ENCODE peak calls at places on chromosomes 13 and 19, in ten cellular contexts. F is keratinocyte; G is astrocyte; R is heart left ventricle; W is gastrocnemius medialis; E is H1; S is IMR-90; T is CD8-positive, alpha-beta T cell; D is transverse colon; Q is esophagus squamous epithelium. M is an unnamed sample.
A peak's percentile ranks its signal among the peaks of the same experiment; 100 is the strongest.

GRCh38 chr19:33902802-33903488 is 106.3 kb downstream of the KCTD15 start:
- DNase-seq in F (no peak), G (no peak), R (no peak), W (no peak), E (no peak), S (no peak), T (no peak), D (no peak), Q (no peak), M (no peak)

GRCh38 chr13:106491928-106492327 is 43.5 kb downstream of the EFNB2 start:
- DNase-seq in F (no peak), G (no peak), R (no peak), W (no peak), E (no peak), S (no peak), T (no peak), D (no peak), Q (no peak), M (no peak)

GRCh38 chr19:13906525-13906904 is 514 bp downstream of the CC2D1A start:
- DNase-seq in F (no peak), G (no peak), R (no peak), W (no peak), E (no peak), S (no peak), T (peak; percentile 43), D (peak; percentile 82), Q (no peak), M (no peak)

GRCh38 chr13:63843766-63844699 is 2428.4 kb upstream of the PCDH20 start:
- DNase-seq in F (no peak), G (no peak), R (no peak), W (no peak), E (no peak), S (no peak), T (no peak), D (no peak), Q (no peak), M (no peak)

GRCh38 chr13:111461445-111462149 is 141.2 kb downstream of the TEX29 start:
- DNase-seq in F (no peak), G (no peak), R (no peak), W (no peak), E (peak; percentile 35), S (no peak), T (no peak), D (no peak), Q (no peak), M (no peak)

GRCh38 chr13:36685912-36686311 is 12.1 kb downstream of the SERTM1 start:
- DNase-seq in F (no peak), G (peak; percentile 73), R (no peak), W (no peak), E (no peak), S (peak; percentile 6), T (no peak), D (no peak), Q (no peak), M (peak; percentile 61)

GRCh38 chr19:2503521-2504109 is 27.7 kb downstream of the GADD45B start:
- DNase-seq in F (peak; percentile 72), G (peak; percentile 80), R (no peak), W (no peak), E (no peak), S (peak; percentile 78), T (peak; percentile 90), D (no peak), Q (no peak), M (no peak)

GRCh38 chr19:17262557-17262956 is 2.0 kb downstream of the USHBP1 start:
- DNase-seq in F (no peak), G (no peak), R (no peak), W (no peak), E (no peak), S (no peak), T (no peak), D (no peak), Q (no peak), M (no peak)

GRCh38 chr13:78299832-78300623 is 303.3 kb downstream of the POU4F1 start:
- DNase-seq in F (no peak), G (no peak), R (no peak), W (no peak), E (no peak), S (no peak), T (no peak), D (no peak), Q (no peak), M (no peak)

GRCh38 chr19:15429825-15430467 is 11.2 kb upstream of the AKAP8L start:
- DNase-seq in F (no peak), G (no peak), R (no peak), W (no peak), E (no peak), S (no peak), T (no peak), D (no peak), Q (no peak), M (no peak)

GRCh38 chr19:15431396-15432017 is 12.7 kb upstream of the AKAP8L start:
- DNase-seq in F (no peak), G (no peak), R (no peak), W (no peak), E (no peak), S (no peak), T (no peak), D (no peak), Q (no peak), M (no peak)

GRCh38 chr19:15428956-15429824 is 10.4 kb upstream of the AKAP8L start:
- DNase-seq in F (no peak), G (no peak), R (no peak), W (no peak), E (no peak), S (no peak), T (no peak), D (no peak), Q (no peak), M (no peak)

GRCh38 chr19:15432018-15432494 is 13.3 kb upstream of the AKAP8L start:
- DNase-seq in F (no peak), G (no peak), R (peak; percentile 26), W (no peak), E (no peak), S (no peak), T (no peak), D (no peak), Q (no peak), M (no peak)

GRCh38 chr19:15430526-15431120 is 11.8 kb upstream of the AKAP8L start:
- DNase-seq in F (no peak), G (no peak), R (no peak), W (no peak), E (no peak), S (no peak), T (no peak), D (no peak), Q (no peak), M (no peak)
- H3K4me3 ChIP-seq in F (no peak overlapping the region), G (no peak overlapping the region), R (peak overlapping the region; percentile 87), W (peak overlapping the region; percentile 96), E (no peak overlapping the region), S (no peak overlapping the region), T (no peak overlapping the region), D (no peak overlapping the region), Q (no peak overlapping the region), M (no peak overlapping the region)

GRCh38 chr19:18768046-18768771 is 22.9 kb downstream of the COMP start:
- DNase-seq in F (no peak), G (no peak), R (no peak), W (no peak), E (no peak), S (no peak), T (no peak), D (no peak), Q (no peak), M (no peak)
- TF ChIP-seq CTCF in F (no peak), G (no peak), R (no peak), W (no peak), E (no peak), S (no peak), T (no peak), D (no peak), Q (no peak), M (peak; percentile 29)

GRCh38 chr13:75906315-75906714 is 270.2 kb downstream of the LMO7 start:
- DNase-seq in F (no peak), G (no peak), R (no peak), W (no peak), E (no peak), S (no peak), T (no peak), D (no peak), Q (no peak), M (no peak)

GRCh38 chr13:75907044-75907443 is 270.9 kb downstream of the LMO7 start:
- DNase-seq in F (no peak), G (no peak), R (no peak), W (no peak), E (no peak), S (no peak), T (no peak), D (no peak), Q (no peak), M (no peak)

GRCh38 chr13:75910591-75910990 is 274.5 kb downstream of the LMO7 start:
- DNase-seq in F (no peak), G (no peak), R (no peak), W (no peak), E (no peak), S (no peak), T (no peak), D (no peak), Q (no peak), M (no peak)

GRCh38 chr13:75904012-75904411 is 267.9 kb downstream of the LMO7 start:
- DNase-seq in F (no peak), G (no peak), R (no peak), W (no peak), E (no peak), S (no peak), T (no peak), D (no peak), Q (no peak), M (no peak)

GRCh38 chr13:75908137-75908536 is 272.0 kb downstream of the LMO7 start:
- DNase-seq in F (no peak), G (no peak), R (peak; percentile 25), W (peak; percentile 21), E (no peak), S (no peak), T (no peak), D (no peak), Q (no peak), M (no peak)
- H3K27me3 ChIP-seq in F (no peaks in the 10 kb centered on the region), G (no peaks in the 10 kb centered on the region), R (no peaks in the 10 kb centered on the region), W (no peaks in the 10 kb centered on the region), E (no peaks in the 10 kb centered on the region), S (peaks cover 4% of the 10 kb centered on the region), T (no peaks in the 10 kb centered on the region), D (no peaks in the 10 kb centered on the region), Q (no peaks in the 10 kb centered on the region), M (no peaks in the 10 kb centered on the region)

GRCh38 chr19:46860846-46861690 is at the start of gene ARHGAP35:
- DNase-seq in F (no peak), G (no peak), R (no peak), W (no peak), E (peak; percentile 77), S (no peak), T (peak; percentile 86), D (peak; percentile 43), Q (no peak), M (no peak)

GRCh38 chr19:46860125-46860845 is 512 bp upstream of the ARHGAP35 start:
- DNase-seq in F (peak; percentile 84), G (peak; percentile 95), R (peak; percentile 99), W (peak; percentile 99), E (peak; percentile 95), S (peak; percentile 98), T (peak; percentile 96), D (peak; percentile 98), Q (peak; percentile 87), M (peak; percentile 89)

GRCh38 chr19:46852830-46853229 is 2.2 kb upstream of the AP2S1 start:
- DNase-seq in F (no peak), G (no peak), R (no peak), W (no peak), E (no peak), S (no peak), T (no peak), D (no peak), Q (no peak), M (no peak)

GRCh38 chr19:46859637-46860124 is 1.1 kb upstream of the ARHGAP35 start:
- DNase-seq in F (no peak), G (no peak), R (peak; percentile 70), W (peak; percentile 52), E (no peak), S (peak; percentile 55), T (no peak), D (peak; percentile 62), Q (no peak), M (no peak)

GRCh38 chr19:46856062-46857022 is 4.5 kb upstream of the ARHGAP35 start:
- DNase-seq in F (no peak), G (peak; percentile 88), R (peak; percentile 97), W (peak; percentile 97), E (peak; percentile 91), S (peak; percentile 94), T (peak; percentile 95), D (peak; percentile 96), Q (peak; percentile 66), M (peak; percentile 77)
- H3K4me3 ChIP-seq in F (peak overlapping the region; percentile 0), G (peak overlapping the region; percentile 55), R (peak overlapping the region; percentile 47), W (peak overlapping the region; percentile 27), E (no peak overlapping the region), S (peak overlapping the region; percentile 28), T (peak overlapping the region; percentile 45), D (no peak overlapping the region), Q (peak overlapping the region; percentile 6), M (peak overlapping the region; percentile 12)

M was measured in kidney epithelial cell.